ENCODE peak calls at places on chromosomes 3 and 15, in six cellular contexts. I is stomach, X is IMR-90, L is cardiac muscle cell, Y is tibial artery, S is psoas muscle. J is an unnamed sample.

GRCh38 chr3:53802256-53802880 is 43.9 kb downstream of the CHDH start:
- DNase-seq in I (no peak), X (no peak), L (no peak), Y (peak; percentile 39), S (no peak), J (no peak)

GRCh38 chr3:95172144-95172543 is 1109.3 kb downstream of the NSUN3 start:
- DNase-seq in I (no peak), X (no peak), L (no peak), Y (no peak), S (no peak), J (no peak)

GRCh38 chr3:42739401-42740158 is 33.5 kb downstream of the CCDC13 start:
- DNase-seq in I (no peak), X (no peak), L (peak; percentile 82), Y (peak; percentile 92), S (peak; percentile 89), J (peak; percentile 92)

GRCh38 chr15:20645956-20646355 is 104.4 kb upstream of the GOLGA6L6 start:
- DNase-seq in I (no peak), X (no peak), L (no peak), Y (no peak), S (no peak), J (no peak)

GRCh38 chr3:171379281-171379680 is 80.9 kb downstream of the TNIK start:
- DNase-seq in I (no peak), X (peak; percentile 58), L (no peak), Y (no peak), S (no peak), J (no peak)

GRCh38 chr15:85692873-85693272 is 101.9 kb downstream of the KLHL25 start:
- DNase-seq in I (peak; percentile 35), X (no peak), L (no peak), Y (no peak), S (no peak), J (no peak)

GRCh38 chr3:18438586-18438985 is 13.4 kb upstream of the SATB1 start:
- DNase-seq in I (no peak), X (no peak), L (no peak), Y (no peak), S (no peak), J (no peak)

GRCh38 chr15:75203908-75204263 is 2.2 kb downstream of the C15orf39 start:
- DNase-seq in I (no peak), X (no peak), L (no peak), Y (no peak), S (no peak), J (no peak)

GRCh38 chr15:67835349-67836133 is 4.3 kb downstream of the RNU6-1 start:
- DNase-seq in I (no peak), X (no peak), L (no peak), Y (peak; percentile 67), S (no peak), J (no peak)

GRCh38 chr3:37053337-37053736 is 60.0 kb downstream of the MLH1 start:
- DNase-seq in I (no peak), X (no peak), L (no peak), Y (no peak), S (no peak), J (no peak)

GRCh38 chr15:99564221-99565030 is 1.4 kb upstream of the MEF2A start:
- DNase-seq in I (no peak), X (peak; percentile 13), L (peak; percentile 53), Y (no peak), S (no peak), J (no peak)

GRCh38 chr3:178901204-178901603 is 170.4 kb downstream of the ZMAT3 start:
- DNase-seq in I (no peak), X (no peak), L (no peak), Y (no peak), S (no peak), J (no peak)

GRCh38 chr15:81268340-81268739 is 55.6 kb downstream of the STARD5 start:
- DNase-seq in I (no peak), X (no peak), L (peak; percentile 30), Y (no peak), S (no peak), J (no peak)

GRCh38 chr3:8506611-8507061 is 5.0 kb downstream of the LMCD1 start:
- DNase-seq in I (no peak), X (peak; percentile 81), L (no peak), Y (no peak), S (no peak), J (no peak)

GRCh38 chr15:25711164-25711563 is 152.0 kb downstream of the ATP10A start:
- DNase-seq in I (no peak), X (no peak), L (no peak), Y (peak; percentile 51), S (no peak), J (no peak)

GRCh38 chr15:67941643-67942315 is 101.9 kb upstream of the RNU6-1 start:
- DNase-seq in I (no peak), X (peak; percentile 12), L (no peak), Y (no peak), S (no peak), J (no peak)

GRCh38 chr3:56775931-56776461 is 25.8 kb downstream of the ARHGEF3 start:
- DNase-seq in I (no peak), X (peak; percentile 25), L (no peak), Y (no peak), S (no peak), J (no peak)

GRCh38 chr3:53846134-53846850 is at the start of the genes CHDH and IL17RB:
- DNase-seq in I (peak; percentile 89), X (no peak), L (peak; percentile 74), Y (no peak), S (peak; percentile 62), J (peak; percentile 17)

GRCh38 chr3:190429681-190430080 is 20.0 kb downstream of the TMEM207 start:
- DNase-seq in I (no peak), X (peak; percentile 59), L (no peak), Y (no peak), S (no peak), J (no peak)

GRCh38 chr3:187919018-187919417 is 173.8 kb upstream of the BCL6 start:
- DNase-seq in I (no peak), X (no peak), L (no peak), Y (no peak), S (no peak), J (no peak)

GRCh38 chr3:31536417-31536991 is 3.8 kb downstream of the STT3B start:
- DNase-seq in I (no peak), X (no peak), L (no peak), Y (no peak), S (no peak), J (no peak)

GRCh38 chr15:38975282-38975990 is 410.8 kb upstream of the RASGRP1 start:
- DNase-seq in I (no peak), X (no peak), L (no peak), Y (no peak), S (no peak), J (no peak)

GRCh38 chr3:192054881-192055280 is 593.9 kb downstream of the PYDC2 start:
- DNase-seq in I (no peak), X (no peak), L (no peak), Y (no peak), S (no peak), J (no peak)

GRCh38 chr15:70291295-70291694 is 193.6 kb upstream of the TLE3 start:
- DNase-seq in I (no peak), X (no peak), L (no peak), Y (no peak), S (no peak), J (no peak)

GRCh38 chr3:194134231-194134756 is 1.7 kb upstream of the HES1 start:
- DNase-seq in I (peak; percentile 68), X (no peak), L (peak; percentile 78), Y (peak; percentile 87), S (peak; percentile 85), J (no peak)

GRCh38 chr3:127389913-127390312 is 102.1 kb upstream of the PRR20G start:
- DNase-seq in I (no peak), X (no peak), L (no peak), Y (peak; percentile 49), S (no peak), J (no peak)

GRCh38 chr3:159870723-159871122 is 117.9 kb upstream of the IL12A start:
- DNase-seq in I (no peak), X (no peak), L (no peak), Y (no peak), S (no peak), J (no peak)

GRCh38 chr3:14883226-14883625 is 64.2 kb upstream of the NR2C2 start:
- DNase-seq in I (no peak), X (no peak), L (no peak), Y (peak; percentile 3), S (no peak), J (no peak)

GRCh38 chr15:65286069-65286703 is 497 bp downstream of the PARP16 start:
- DNase-seq in I (peak; percentile 51), X (no peak), L (peak; percentile 75), Y (peak; percentile 74), S (no peak), J (no peak)

GRCh38 chr15:52050416-52050815 is 31.4 kb downstream of the MAPK6 start:
- DNase-seq in I (no peak), X (peak; percentile 77), L (no peak), Y (no peak), S (no peak), J (no peak)

GRCh38 chr3:81218023-81218422 is 543.4 kb downstream of the GBE1 start:
- DNase-seq in I (no peak), X (no peak), L (peak; percentile 35), Y (no peak), S (no peak), J (no peak)

GRCh38 chr3:9862391-9863235 is 17.4 kb downstream of the CIDEC start:
- DNase-seq in I (peak; percentile 66), X (no peak), L (peak; percentile 82), Y (no peak), S (peak; percentile 70), J (peak; percentile 77)
- H3K4me3 ChIP-seq in I (peak overlapping the region; percentile 42), X (no peak overlapping the region), L (no peak overlapping the region), Y (peak overlapping the region; percentile 29), S (peak overlapping the region; percentile 65), J (peak overlapping the region; percentile 22)

GRCh38 chr3:150736316-150736719 is 26.7 kb downstream of the SIAH2 start:
- DNase-seq in I (no peak), X (no peak), L (no peak), Y (no peak), S (no peak), J (no peak)
- H3K4me1 ChIP-seq in I (peaks cover 5% of the 10 kb centered on the region), X (no peaks in the 10 kb centered on the region), L (peaks cover 5% of the 10 kb centered on the region), Y (peaks cover 8% of the 10 kb centered on the region), S (peaks cover 10% of the 10 kb centered on the region), J (peaks cover 37% of the 10 kb centered on the region)

GRCh38 chr15:40340038-40340739 is 550 bp downstream of the CCDC9B start:
- DNase-seq in I (peak; percentile 70), X (peak; percentile 73), L (peak; percentile 76), Y (peak; percentile 97), S (peak; percentile 85), J (peak; percentile 93)

GRCh38 chr15:40339621-40339945 is 1.2 kb downstream of the CCDC9B start:
- DNase-seq in I (no peak), X (no peak), L (no peak), Y (no peak), S (no peak), J (no peak)

GRCh38 chr15:40342421-40343313 is 1.9 kb upstream of the CCDC9B start:
- DNase-seq in I (no peak), X (peak; percentile 85), L (no peak), Y (peak; percentile 86), S (no peak), J (no peak)

GRCh38 chr15:40338921-40339620 is 1.7 kb downstream of the CCDC9B start:
- DNase-seq in I (no peak), X (peak; percentile 93), L (no peak), Y (peak; percentile 86), S (peak; percentile 65), J (no peak)

GRCh38 chr15:40340740-40341400 is at the start of gene CCDC9B:
- DNase-seq in I (peak; percentile 95), X (peak; percentile 84), L (peak; percentile 83), Y (peak; percentile 99), S (peak; percentile 92), J (peak; percentile 93)
- H3K4me3 ChIP-seq in I (peak within 1 kb of the TSS; percentile 40), X (peak within 1 kb of the TSS; percentile 45), L (peak within 1 kb of the TSS; percentile 3), Y (peak within 1 kb of the TSS; percentile 43), S (peak within 1 kb of the TSS; percentile 66), J (peak within 1 kb of the TSS; percentile 40)

GRCh38 chr3:122364508-122364907 is 18.5 kb downstream of the MIX23 start:
- DNase-seq in I (no peak), X (no peak), L (no peak), Y (no peak), S (no peak), J (no peak)
- H3K4me1 ChIP-seq in I (peaks cover 6% of the 10 kb centered on the region), X (peaks cover 5% of the 10 kb centered on the region), L (no peaks in the 10 kb centered on the region), Y (no peaks in the 10 kb centered on the region), S (no peaks in the 10 kb centered on the region), J (no peaks in the 10 kb centered on the region)

J was measured in heart right ventricle.